ENCODE peak calls at places on chromosomes 13 and 19, in four cellular contexts. One of them, this sample, is unnamed.

GRCh38 chr19:56868446-56868845 is 27.9 kb upstream of the PEG3 start:
- DNase-seq in H1: no peak
- DNase-seq in HepG2: no peak
- DNase-seq in K562: no peak
- DNase-seq in this sample: no peak

GRCh38 chr19:2627319-2627829 is 75.1 kb downstream of the GNG7 start:
- DNase-seq in H1: no peak
- DNase-seq in HepG2: peak; percentile 68
- DNase-seq in K562: no peak
- DNase-seq in this sample: no peak

GRCh38 chr13:113083402-113084061 is 22.1 kb upstream of the F7 start:
- DNase-seq in H1: no peak
- DNase-seq in HepG2: no peak
- DNase-seq in K562: no peak
- DNase-seq in this sample: no peak

GRCh38 chr19:50377051-50377441 is 789 bp downstream of the NR1H2 start:
- DNase-seq in H1: peak; percentile 83
- DNase-seq in HepG2: peak; percentile 12
- DNase-seq in K562: peak; percentile 73
- DNase-seq in this sample: no peak

GRCh38 chr19:35845215-35846037 is 6.9 kb downstream of the NPHS1 start:
- DNase-seq in H1: peak; percentile 74
- DNase-seq in HepG2: peak; percentile 37
- DNase-seq in K562: peak; percentile 87
- DNase-seq in this sample: no peak

GRCh38 chr19:3618144-3618810 is 8.3 kb downstream of the CACTIN start:
- DNase-seq in H1: peak; percentile 96
- DNase-seq in HepG2: no peak
- DNase-seq in K562: peak; percentile 93
- DNase-seq in this sample: peak; percentile 12

GRCh38 chr13:51768378-51768921 is 35.5 kb downstream of the DHRS12 start:
- DNase-seq in H1: peak; percentile 78
- DNase-seq in HepG2: no peak
- DNase-seq in K562: no peak
- DNase-seq in this sample: no peak

GRCh38 chr19:46601318-46602224 is at the start of gene CALM3:
- DNase-seq in H1: no peak
- DNase-seq in HepG2: no peak
- DNase-seq in K562: no peak
- DNase-seq in this sample: no peak

GRCh38 chr19:41327499-41328156 is 17.7 kb downstream of the CCDC97 start:
- DNase-seq in H1: peak; percentile 71
- DNase-seq in HepG2: no peak
- DNase-seq in K562: no peak
- DNase-seq in this sample: no peak

GRCh38 chr19:43780706-43781525 is at the start of gene KCNN4:
- DNase-seq in H1: no peak
- DNase-seq in HepG2: no peak
- DNase-seq in K562: peak; percentile 65
- DNase-seq in this sample: no peak

GRCh38 chr19:50815443-50815842 is 8.1 kb downstream of the KLK1 start:
- DNase-seq in H1: no peak
- DNase-seq in HepG2: no peak
- DNase-seq in K562: peak; percentile 68
- DNase-seq in this sample: no peak

GRCh38 chr19:53507523-53508442 is 30.2 kb upstream of the ZNF331 start:
- DNase-seq in H1: no peak
- DNase-seq in HepG2: peak; percentile 95
- DNase-seq in K562: no peak
- DNase-seq in this sample: no peak

GRCh38 chr13:45073809-45074208 is 46.5 kb upstream of the GTF2F2 start:
- DNase-seq in H1: peak; percentile 49
- DNase-seq in HepG2: no peak
- DNase-seq in K562: no peak
- DNase-seq in this sample: no peak

GRCh38 chr13:100209857-100210580 is 121.1 kb downstream of the PCCA start:
- DNase-seq in H1: no peak
- DNase-seq in HepG2: no peak
- DNase-seq in K562: no peak
- DNase-seq in this sample: no peak

GRCh38 chr13:31067416-31068118 is 94.1 kb downstream of the HSPH1 start:
- DNase-seq in H1: no peak
- DNase-seq in HepG2: no peak
- DNase-seq in K562: no peak
- DNase-seq in this sample: no peak

GRCh38 chr19:7458675-7459074 is 30.2 kb downstream of the PEX11G start:
- DNase-seq in H1: no peak
- DNase-seq in HepG2: no peak
- DNase-seq in K562: no peak
- DNase-seq in this sample: no peak

GRCh38 chr13:75258159-75258782 is 223.7 kb downstream of the TBC1D4 start:
- DNase-seq in H1: no peak
- DNase-seq in HepG2: peak; percentile 16
- DNase-seq in K562: peak; percentile 7
- DNase-seq in this sample: no peak

GRCh38 chr19:18834644-18834984 is 2.9 kb downstream of the UPF1 start:
- DNase-seq in H1: no peak
- DNase-seq in HepG2: no peak
- DNase-seq in K562: no peak
- DNase-seq in this sample: no peak

GRCh38 chr19:18833141-18833476 is 1.4 kb downstream of the UPF1 start:
- DNase-seq in H1: no peak
- DNase-seq in HepG2: no peak
- DNase-seq in K562: no peak
- DNase-seq in this sample: no peak

GRCh38 chr19:18832331-18833140 is 777 bp downstream of the UPF1 start:
- DNase-seq in H1: peak; percentile 67
- DNase-seq in HepG2: peak; percentile 46
- DNase-seq in K562: peak; percentile 71
- DNase-seq in this sample: no peak

GRCh38 chr19:18831524-18832330 is at the start of gene UPF1:
- DNase-seq in H1: peak; percentile 97
- DNase-seq in HepG2: peak; percentile 82
- DNase-seq in K562: peak; percentile 94
- DNase-seq in this sample: no peak

GRCh38 chr19:18833849-18834643 is 2.3 kb downstream of the UPF1 start:
- DNase-seq in H1: no peak
- DNase-seq in HepG2: peak; percentile 53
- DNase-seq in K562: no peak
- DNase-seq in this sample: no peak
- TF ChIP-seq SRF in H1: no peak
- TF ChIP-seq SRF in HepG2: no peak
- TF ChIP-seq SRF in K562: no peak
- TF ChIP-seq SRF in this sample: no peak

GRCh38 chr13:46624353-46624752 is 71.4 kb downstream of the LRCH1 start:
- DNase-seq in H1: no peak
- DNase-seq in HepG2: no peak
- DNase-seq in K562: no peak
- DNase-seq in this sample: no peak

GRCh38 chr13:46621133-46621532 is 68.2 kb downstream of the LRCH1 start:
- DNase-seq in H1: no peak
- DNase-seq in HepG2: no peak
- DNase-seq in K562: no peak
- DNase-seq in this sample: no peak

GRCh38 chr13:46624821-46625220 is 71.9 kb downstream of the LRCH1 start:
- DNase-seq in H1: no peak
- DNase-seq in HepG2: no peak
- DNase-seq in K562: no peak
- DNase-seq in this sample: no peak

GRCh38 chr13:46622013-46622917 is 69.3 kb downstream of the LRCH1 start:
- DNase-seq in H1: no peak
- DNase-seq in HepG2: peak; percentile 10
- DNase-seq in K562: no peak
- DNase-seq in this sample: no peak

DNA sequence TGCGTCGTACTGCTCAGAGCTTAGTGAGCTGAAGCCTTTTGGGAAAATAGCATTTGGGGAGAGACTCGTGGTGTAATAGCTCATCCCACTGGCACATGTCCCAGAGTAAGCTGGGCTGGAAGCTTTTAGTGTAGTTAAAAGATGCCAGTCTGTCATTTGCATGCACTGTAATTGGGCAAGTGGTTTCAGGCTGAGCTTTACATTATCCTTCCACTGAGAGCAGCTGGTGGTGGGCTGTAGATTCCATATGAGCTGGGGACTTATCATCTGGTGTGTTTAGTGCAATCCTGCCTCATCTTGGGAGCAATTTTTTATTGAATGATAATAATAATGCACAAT is 69.9 kb downstream of the LRCH1 start:
- DNase-seq in H1: no peak
- DNase-seq in HepG2: no peak
- DNase-seq in K562: no peak
- DNase-seq in this sample: no peak
- TF ChIP-seq CHD2 in H1: no peak
- TF ChIP-seq CHD2 in HepG2: no peak
- TF ChIP-seq CHD2 in K562: no peak
- TF ChIP-seq CHD2 in this sample: no peak

DNA sequence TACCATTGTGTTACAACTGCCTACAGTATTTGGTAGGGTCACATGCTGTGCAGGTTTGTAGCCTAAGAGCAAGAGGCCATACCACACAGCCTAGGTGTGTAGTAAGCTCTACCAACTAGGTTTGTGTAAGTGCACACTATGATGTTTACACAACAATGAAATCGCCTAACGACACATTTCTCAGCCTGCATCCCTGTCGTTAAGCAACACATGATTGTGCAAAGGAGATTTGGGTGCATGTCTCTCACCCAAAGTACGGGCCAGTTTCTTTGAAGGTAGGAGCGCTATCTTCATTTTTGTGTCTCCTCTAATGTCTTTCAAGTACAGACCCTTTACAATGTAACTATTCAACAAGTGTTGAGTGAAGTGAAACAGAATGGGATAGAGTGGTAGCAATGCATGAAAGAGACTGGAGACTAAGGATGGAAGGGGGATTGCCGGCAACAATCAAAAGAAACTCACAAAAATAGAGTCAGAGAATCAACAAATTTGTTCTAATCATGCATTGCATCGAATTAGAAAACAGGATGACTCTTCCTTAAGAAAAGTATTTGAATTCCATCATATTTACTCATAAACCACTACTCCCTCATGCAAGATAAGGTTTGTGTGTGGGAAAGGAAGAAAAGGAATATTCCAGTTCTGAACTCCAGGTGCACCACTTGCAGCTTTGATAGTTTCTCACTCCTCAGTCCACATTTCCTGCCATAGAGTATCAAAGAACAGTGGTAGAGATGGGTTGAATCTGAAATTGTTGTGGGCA is 60.2 kb upstream of the TNFRSF19 start:
- DNase-seq in H1: no peak
- DNase-seq in HepG2: no peak
- DNase-seq in K562: no peak
- DNase-seq in this sample: no peak
- TF ChIP-seq SRF in H1: no peak
- TF ChIP-seq SRF in HepG2: no peak
- TF ChIP-seq SRF in K562: no peak
- TF ChIP-seq SRF in this sample: no peak

GRCh38 chr13:101706651-101707050 is 254.2 kb downstream of the ITGBL1 start:
- DNase-seq in H1: no peak
- DNase-seq in HepG2: peak; percentile 4
- DNase-seq in K562: no peak
- DNase-seq in this sample: no peak

GRCh38 chr13:101707659-101708058 is 255.2 kb downstream of the ITGBL1 start:
- DNase-seq in H1: no peak
- DNase-seq in HepG2: no peak
- DNase-seq in K562: no peak
- DNase-seq in this sample: no peak

GRCh38 chr13:101703081-101703480 is 250.6 kb downstream of the ITGBL1 start:
- DNase-seq in H1: no peak
- DNase-seq in HepG2: no peak
- DNase-seq in K562: no peak
- DNase-seq in this sample: no peak

GRCh38 chr13:101700598-101700997 is 248.1 kb downstream of the ITGBL1 start:
- DNase-seq in H1: no peak
- DNase-seq in HepG2: no peak
- DNase-seq in K562: no peak
- DNase-seq in this sample: no peak

DNA sequence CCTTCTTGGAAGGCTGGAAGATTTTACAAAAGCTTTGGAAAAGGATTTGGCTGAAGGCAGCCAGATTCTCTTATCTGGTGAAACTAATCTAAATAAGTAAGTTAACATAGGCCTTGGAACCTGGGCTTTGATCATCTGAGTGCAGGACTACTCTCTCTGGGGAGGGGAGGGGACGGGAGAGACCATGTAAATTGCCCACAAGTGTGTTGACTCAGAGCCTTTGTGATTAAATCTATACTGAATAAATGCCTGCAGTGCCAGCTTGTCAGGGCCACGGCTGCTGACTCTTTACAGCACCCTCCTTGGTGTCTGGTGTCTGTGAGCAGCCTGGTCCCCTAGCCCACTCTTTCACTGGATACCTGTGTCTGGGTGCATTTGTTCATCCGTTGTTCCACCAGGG is 251.4 kb downstream of the ITGBL1 start:
- DNase-seq in H1: no peak
- DNase-seq in HepG2: no peak
- DNase-seq in K562: no peak
- DNase-seq in this sample: no peak
- TF ChIP-seq CHD2 in H1: no peak
- TF ChIP-seq CHD2 in HepG2: no peak
- TF ChIP-seq CHD2 in K562: no peak
- TF ChIP-seq CHD2 in this sample: no peak

GRCh38 chr19:48606463-48607358 is at the start of gene SPACA4:
- DNase-seq in H1: no peak
- DNase-seq in HepG2: no peak
- DNase-seq in K562: no peak
- DNase-seq in this sample: no peak
- TF ChIP-seq SRF in H1: no peak
- TF ChIP-seq SRF in HepG2: no peak
- TF ChIP-seq SRF in K562: no peak
- TF ChIP-seq SRF in this sample: no peak

GRCh38 chr13:99083976-99084375 is 106.1 kb upstream of the DOCK9 start:
- DNase-seq in H1: no peak
- DNase-seq in HepG2: no peak
- DNase-seq in K562: no peak
- DNase-seq in this sample: no peak
- TF ChIP-seq CHD2 in H1: no peak
- TF ChIP-seq CHD2 in HepG2: no peak
- TF ChIP-seq CHD2 in K562: no peak
- TF ChIP-seq CHD2 in this sample: no peak

GRCh38 chr13:78743972-78744371 is 85.0 kb upstream of the OBI1 start:
- DNase-seq in H1: no peak
- DNase-seq in HepG2: no peak
- DNase-seq in K562: no peak
- DNase-seq in this sample: no peak

DNA sequence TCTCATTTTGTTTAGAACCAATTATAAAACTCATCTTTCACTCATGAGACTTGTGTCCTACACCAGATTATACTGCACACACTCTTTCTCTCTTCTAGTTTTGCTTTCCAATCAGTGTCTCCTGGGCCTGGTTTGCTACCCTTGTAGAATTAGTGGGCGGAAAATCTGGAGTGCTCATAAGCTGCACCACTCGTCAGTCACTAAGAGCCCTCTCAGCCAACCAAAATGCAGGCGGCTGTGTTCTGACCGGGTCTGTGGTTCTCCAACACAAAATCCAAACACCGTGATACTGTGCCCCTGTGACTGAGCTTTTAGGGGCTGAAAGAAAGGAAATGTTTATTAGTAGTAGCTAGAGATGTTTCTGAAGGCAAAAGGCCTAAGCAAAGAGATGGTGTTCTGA is 83.7 kb upstream of the OBI1 start:
- DNase-seq in H1: no peak
- DNase-seq in HepG2: no peak
- DNase-seq in K562: no peak
- DNase-seq in this sample: no peak
- TF ChIP-seq SRF in H1: no peak
- TF ChIP-seq SRF in HepG2: no peak
- TF ChIP-seq SRF in K562: no peak
- TF ChIP-seq SRF in this sample: no peak